ENCODE peak calls at places on chromosomes 16 and 17, in four cellular contexts. Q, L, P and S are unnamed samples.

GRCh38 chr17:79517812-79518211 is 93.0 kb downstream of the RBFOX3 start:
- DNase-seq in P (no peak), Q (no peak), L (no peak), S (no peak)

GRCh38 chr17:31048142-31048541 is 46.6 kb upstream of the NF1 start:
- DNase-seq in P (no peak), L (no peak), Q (no peak), S (no peak)

GRCh38 chr17:6510321-6511023 is 45.9 kb downstream of the PITPNM3 start:
- DNase-seq in L (no peak), Q (peak; percentile 28), P (no peak), S (no peak)

GRCh38 chr16:87486282-87486681 is 6.5 kb downstream of the ZCCHC14 start:
- DNase-seq in Q (no peak), P (no peak), L (no peak), S (no peak)

GRCh38 chr16:22192261-22193133 is 13.6 kb upstream of the EEF2K start:
- DNase-seq in Q (peak; percentile 91), L (no peak), P (no peak), S (peak; percentile 81)

GRCh38 chr17:79223471-79223870 is 148.8 kb downstream of the ENGASE start:
- DNase-seq in P (no peak), L (no peak), Q (no peak), S (no peak)

GRCh38 chr17:67628580-67629013 is 89.1 kb upstream of the NOL11 start:
- DNase-seq in L (no peak), P (no peak), Q (no peak), S (no peak)

GRCh38 chr16:88479795-88480760 is 27.0 kb downstream of the ZFPM1 start:
- DNase-seq in Q (no peak), P (no peak), L (no peak), S (no peak)

GRCh38 chr16:88320947-88321634 is 61.7 kb upstream of the ZNF469 start:
- DNase-seq in L (no peak), Q (no peak), P (peak; percentile 35), S (peak; percentile 57)

GRCh38 chr17:62899349-62899748 is 66.7 kb upstream of the TANC2 start:
- DNase-seq in Q (no peak), P (no peak), L (no peak), S (no peak)

GRCh38 chr16:9755076-9755475 is 427.2 kb downstream of the GRIN2A start:
- DNase-seq in Q (no peak), P (no peak), L (no peak), S (no peak)

GRCh38 chr16:49377196-49377755 is 3.7 kb downstream of the C16orf78 start:
- DNase-seq in Q (no peak), P (no peak), L (no peak), S (no peak)

GRCh38 chr17:31900877-31901276 is 631 bp downstream of the UTP6 start:
- DNase-seq in L (peak; percentile 15), P (peak; percentile 41), Q (peak; percentile 25), S (peak; percentile 30)

GRCh38 chr16:24598777-24599437 is 59.5 kb downstream of the RBBP6 start:
- DNase-seq in L (no peak), Q (no peak), P (no peak), S (no peak)

GRCh38 chr16:11791144-11791828 is 5.8 kb downstream of the ZC3H7A start:
- DNase-seq in P (no peak), L (no peak), Q (no peak), S (no peak)

GRCh38 chr17:12789075-12789975 is at the start of gene ARHGAP44:
- DNase-seq in P (peak; percentile 64), L (peak; percentile 81), Q (peak; percentile 59), S (peak; percentile 38)

GRCh38 chr16:87098361-87098760 is 218.8 kb downstream of the C16orf95 start:
- DNase-seq in Q (no peak), L (no peak), P (no peak), S (no peak)

GRCh38 chr16:89422527-89422904 is 67.8 kb downstream of the ANKRD11 start:
- DNase-seq in L (no peak), P (no peak), Q (peak; percentile 59), S (no peak)

GRCh38 chr16:80122155-80122554 is 418.6 kb upstream of the DYNLRB2 start:
- DNase-seq in Q (no peak), L (no peak), P (no peak), S (no peak)

GRCh38 chr17:66175892-66176291 is 16.0 kb downstream of the CEP112 start:
- DNase-seq in L (no peak), Q (no peak), P (no peak), S (no peak)

GRCh38 chr17:57257213-57257873 is 1.0 kb downstream of the MSI2 start:
- DNase-seq in Q (no peak), P (no peak), L (no peak), S (peak; percentile 38)

GRCh38 chr16:50950955-50951354 is 200.1 kb downstream of the SALL1 start:
- DNase-seq in P (no peak), Q (no peak), L (no peak), S (no peak)

GRCh38 chr17:39653662-39654331 is 11.4 kb upstream of the TCAP start:
- DNase-seq in L (peak; percentile 76), Q (no peak), P (peak; percentile 91), S (peak; percentile 86)

GRCh38 chr17:247767-248166 is 66.3 kb upstream of the DOC2B start:
- DNase-seq in P (no peak), L (no peak), Q (no peak), S (no peak)

GRCh38 chr17:80807014-80807413 is 184.6 kb upstream of the CHMP6 start:
- DNase-seq in P (no peak), L (no peak), Q (no peak), S (no peak)

GRCh38 chr17:70074991-70075390 is at the start of gene KCNJ16:
- DNase-seq in L (no peak), Q (no peak), P (peak; percentile 25), S (no peak)
- TF ChIP-seq BHLHE40 in L (no peak), Q (no peak), P (no peak), S (no peak)

GRCh38 chr17:73560661-73561060 is 83.6 kb downstream of the SDK2 start:
- DNase-seq in Q (no peak), P (no peak), L (no peak), S (peak; percentile 26)
- TF ChIP-seq BHLHE40 in Q (no peak), P (no peak), L (no peak), S (no peak)

GRCh38 chr17:77875051-77875780 is 83.3 kb upstream of the TNRC6C start:
- DNase-seq in L (no peak), Q (peak; percentile 44), P (no peak), S (no peak)
- TF ChIP-seq BHLHE40 in L (no peak), Q (peak; percentile 72), P (no peak), S (no peak)

GRCh38 chr16:3966681-3967080 is 86.2 kb upstream of the CREBBP start:
- DNase-seq in P (no peak), L (no peak), Q (no peak), S (no peak)

GRCh38 chr16:3971706-3972105 is 91.2 kb upstream of the CREBBP start:
- DNase-seq in P (no peak), L (no peak), Q (peak; percentile 47), S (no peak)

GRCh38 chr16:3965781-3966582 is 85.5 kb upstream of the CREBBP start:
- DNase-seq in L (no peak), Q (no peak), P (no peak), S (no peak)

GRCh38 chr16:3971261-3971660 is 90.7 kb upstream of the CREBBP start:
- DNase-seq in P (no peak), Q (peak; percentile 98), L (no peak), S (no peak)

GRCh38 chr16:3968556-3968955 is 88.0 kb upstream of the CREBBP start:
- DNase-seq in L (no peak), Q (no peak), P (no peak), S (no peak)
- TF ChIP-seq BHLHE40 in L (no peak), Q (no peak), P (no peak), S (no peak)

DNA sequence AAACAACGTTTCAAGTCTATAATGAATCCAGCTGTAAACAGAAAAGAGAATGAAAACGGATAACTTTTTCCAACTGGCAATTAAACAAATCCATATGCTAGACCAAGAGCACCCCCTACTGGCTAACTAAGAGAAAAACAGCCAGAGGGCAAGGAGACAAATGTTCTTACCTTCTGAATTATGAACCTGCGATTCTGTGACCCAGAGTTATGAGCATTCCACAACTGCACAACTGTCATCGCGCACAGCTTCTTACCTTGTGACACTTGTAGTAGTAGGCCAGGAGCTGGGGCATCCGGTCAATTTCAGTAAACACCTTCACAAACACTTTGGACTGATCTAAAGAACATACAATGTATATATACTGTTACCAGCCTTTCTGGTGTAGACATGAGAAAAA is 18.6 kb downstream of the COG7 start:
- DNase-seq in Q (peak; percentile 74), P (peak; percentile 33), L (peak; percentile 68), S (peak; percentile 55)
- TF ChIP-seq BHLHE40 in Q (no peak), P (no peak), L (no peak), S (no peak)

DNA sequence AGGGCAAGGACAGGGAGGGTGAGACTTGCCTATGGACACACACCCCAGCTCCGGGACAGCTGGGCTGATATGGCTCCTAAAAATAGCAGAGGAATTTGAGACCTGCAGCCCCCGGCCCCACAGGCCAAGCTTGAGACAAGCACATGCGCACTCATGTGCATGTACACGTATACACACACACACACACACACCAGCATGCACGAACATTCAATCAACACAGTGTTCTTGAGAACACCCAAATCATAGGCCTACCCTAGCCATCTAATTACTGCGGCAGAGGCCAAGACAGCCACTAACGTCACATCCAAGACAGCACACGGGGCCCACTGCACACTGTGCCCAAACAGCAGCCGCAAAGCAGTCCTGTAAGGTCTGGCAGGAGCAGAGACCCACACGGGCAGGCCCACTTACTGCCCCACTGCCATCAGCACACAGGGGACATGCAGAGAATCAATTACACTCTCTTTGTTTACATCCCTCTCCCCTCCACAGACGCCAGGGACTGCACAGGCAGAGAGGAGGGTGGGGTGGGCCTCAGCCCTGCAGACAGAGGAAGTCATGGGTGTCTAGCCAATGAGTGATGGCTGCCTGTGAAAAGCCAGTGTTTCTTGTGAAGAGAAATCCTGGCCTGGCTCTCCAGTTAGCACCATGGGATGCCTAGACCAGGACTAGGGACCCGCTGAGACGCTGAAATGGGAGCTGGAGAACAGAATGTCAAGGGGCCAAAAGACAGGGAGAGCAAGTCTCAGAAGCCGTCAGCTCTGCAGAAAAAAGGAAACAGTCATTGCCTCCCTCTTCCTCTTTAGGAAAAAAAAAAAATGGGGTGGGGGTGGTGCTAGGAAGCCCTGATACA is 39.3 kb downstream of the MYO18A start:
- DNase-seq in Q (peak; percentile 32), P (no peak), L (no peak), S (no peak)
- TF ChIP-seq BHLHE40 in Q (no peak), P (no peak), L (no peak), S (no peak)